ENCODE peak calls at places on chromosomes 11 and 22, in nine cellular contexts. One of them, this sample, is unnamed.

GRCh38 chr22:38862375-38863329 is 9.4 kb downstream of the CBX6 start:
- DNase-seq in PC-9: no peak
- DNase-seq in PC-3: no peak
- DNase-seq in HCT116: no peak
- DNase-seq in GM23248: no peak
- DNase-seq in SK-N-SH: peak; percentile 60
- DNase-seq in OCI-LY7: no peak
- DNase-seq in GM23338: peak; percentile 59
- DNase-seq in MM.1S: no peak
- DNase-seq in this sample: peak; percentile 2

GRCh38 chr22:46430961-46431838 is 95.7 kb downstream of the TRMU start:
- DNase-seq in PC-9: no peak
- DNase-seq in PC-3: no peak
- DNase-seq in HCT116: no peak
- DNase-seq in GM23248: no peak
- DNase-seq in SK-N-SH: no peak
- DNase-seq in OCI-LY7: no peak
- DNase-seq in GM23338: no peak
- DNase-seq in MM.1S: no peak
- DNase-seq in this sample: peak; percentile 80

GRCh38 chr11:43359432-43359818 is 705 bp downstream of the TTC17 start:
- DNase-seq in PC-9: no peak
- DNase-seq in PC-3: peak; percentile 23
- DNase-seq in HCT116: no peak
- DNase-seq in GM23248: peak; percentile 69
- DNase-seq in SK-N-SH: peak; percentile 51
- DNase-seq in OCI-LY7: peak; percentile 63
- DNase-seq in GM23338: peak; percentile 45
- DNase-seq in MM.1S: peak; percentile 59
- DNase-seq in this sample: peak; percentile 52

GRCh38 chr22:39721456-39722325 is 151.1 kb downstream of the CACNA1I start:
- DNase-seq in PC-9: no peak
- DNase-seq in PC-3: no peak
- DNase-seq in HCT116: no peak
- DNase-seq in GM23248: no peak
- DNase-seq in SK-N-SH: peak; percentile 36
- DNase-seq in OCI-LY7: no peak
- DNase-seq in GM23338: no peak
- DNase-seq in MM.1S: no peak
- DNase-seq in this sample: no peak

GRCh38 chr22:22348127-22348814 is 103.7 kb downstream of the VPREB1 start:
- DNase-seq in PC-9: no peak
- DNase-seq in PC-3: peak; percentile 12
- DNase-seq in HCT116: peak; percentile 26
- DNase-seq in GM23248: peak; percentile 7
- DNase-seq in SK-N-SH: no peak
- DNase-seq in OCI-LY7: peak; percentile 75
- DNase-seq in GM23338: peak; percentile 74
- DNase-seq in MM.1S: peak; percentile 46
- DNase-seq in this sample: peak; percentile 23

GRCh38 chr11:37006563-37006962 is 408.5 kb upstream of the RAG2 start:
- DNase-seq in PC-9: no peak
- DNase-seq in PC-3: no peak
- DNase-seq in HCT116: no peak
- DNase-seq in GM23248: no peak
- DNase-seq in SK-N-SH: no peak
- DNase-seq in OCI-LY7: no peak
- DNase-seq in GM23338: no peak
- DNase-seq in MM.1S: no peak
- DNase-seq in this sample: no peak

GRCh38 chr11:75996523-75997272 is 181.7 kb downstream of the UVRAG start:
- DNase-seq in PC-9: no peak
- DNase-seq in PC-3: no peak
- DNase-seq in HCT116: no peak
- DNase-seq in GM23248: no peak
- DNase-seq in SK-N-SH: no peak
- DNase-seq in OCI-LY7: no peak
- DNase-seq in GM23338: no peak
- DNase-seq in MM.1S: no peak
- DNase-seq in this sample: no peak

GRCh38 chr11:126992804-126993111 is 7.8 kb downstream of the KIRREL3 start:
- DNase-seq in PC-9: no peak
- DNase-seq in PC-3: peak; percentile 17
- DNase-seq in HCT116: no peak
- DNase-seq in GM23248: peak; percentile 92
- DNase-seq in SK-N-SH: no peak
- DNase-seq in OCI-LY7: no peak
- DNase-seq in GM23338: no peak
- DNase-seq in MM.1S: no peak
- DNase-seq in this sample: no peak

GRCh38 chr11:36391062-36391461 is 95.0 kb downstream of the PRR5L start:
- DNase-seq in PC-9: no peak
- DNase-seq in PC-3: no peak
- DNase-seq in HCT116: no peak
- DNase-seq in GM23248: peak; percentile 21
- DNase-seq in SK-N-SH: no peak
- DNase-seq in OCI-LY7: peak; percentile 22
- DNase-seq in GM23338: no peak
- DNase-seq in MM.1S: no peak
- DNase-seq in this sample: no peak

GRCh38 chr11:15499684-15500083 is 385.0 kb downstream of the INSC start:
- DNase-seq in PC-9: no peak
- DNase-seq in PC-3: no peak
- DNase-seq in HCT116: no peak
- DNase-seq in GM23248: no peak
- DNase-seq in SK-N-SH: no peak
- DNase-seq in OCI-LY7: no peak
- DNase-seq in GM23338: no peak
- DNase-seq in MM.1S: no peak
- DNase-seq in this sample: no peak

GRCh38 chr11:15987044-15987443 is 369.3 kb downstream of the SOX6 start:
- DNase-seq in PC-9: no peak
- DNase-seq in PC-3: no peak
- DNase-seq in HCT116: no peak
- DNase-seq in GM23248: no peak
- DNase-seq in SK-N-SH: no peak
- DNase-seq in OCI-LY7: no peak
- DNase-seq in GM23338: no peak
- DNase-seq in MM.1S: no peak
- DNase-seq in this sample: no peak

GRCh38 chr22:27115816-27116256 is 458.4 kb downstream of the MIAT start:
- DNase-seq in PC-9: peak; percentile 51
- DNase-seq in PC-3: peak; percentile 41
- DNase-seq in HCT116: peak; percentile 92
- DNase-seq in GM23248: peak; percentile 83
- DNase-seq in SK-N-SH: no peak
- DNase-seq in OCI-LY7: no peak
- DNase-seq in GM23338: no peak
- DNase-seq in MM.1S: no peak
- DNase-seq in this sample: peak; percentile 67

GRCh38 chr11:64148200-64148916 is 17.6 kb downstream of the MACROD1 start:
- DNase-seq in PC-9: peak; percentile 75
- DNase-seq in PC-3: peak; percentile 82
- DNase-seq in HCT116: peak; percentile 27
- DNase-seq in GM23248: peak; percentile 73
- DNase-seq in SK-N-SH: peak; percentile 90
- DNase-seq in OCI-LY7: peak; percentile 74
- DNase-seq in GM23338: peak; percentile 86
- DNase-seq in MM.1S: peak; percentile 56
- DNase-seq in this sample: peak; percentile 89

GRCh38 chr11:123472236-123472935 is 42.3 kb downstream of the GRAMD1B start:
- DNase-seq in PC-9: no peak
- DNase-seq in PC-3: peak; percentile 80
- DNase-seq in HCT116: no peak
- DNase-seq in GM23248: no peak
- DNase-seq in SK-N-SH: no peak
- DNase-seq in OCI-LY7: no peak
- DNase-seq in GM23338: no peak
- DNase-seq in MM.1S: no peak
- DNase-seq in this sample: no peak

GRCh38 chr11:61743486-61744095 is 8.8 kb upstream of the MYRF start:
- DNase-seq in PC-9: no peak
- DNase-seq in PC-3: no peak
- DNase-seq in HCT116: no peak
- DNase-seq in GM23248: no peak
- DNase-seq in SK-N-SH: no peak
- DNase-seq in OCI-LY7: no peak
- DNase-seq in GM23338: peak; percentile 61
- DNase-seq in MM.1S: no peak
- DNase-seq in this sample: no peak

GRCh38 chr22:17944205-17944725 is 80.1 kb downstream of the MICAL3 start:
- DNase-seq in PC-9: no peak
- DNase-seq in PC-3: no peak
- DNase-seq in HCT116: no peak
- DNase-seq in GM23248: no peak
- DNase-seq in SK-N-SH: peak; percentile 55
- DNase-seq in OCI-LY7: no peak
- DNase-seq in GM23338: no peak
- DNase-seq in MM.1S: no peak
- DNase-seq in this sample: no peak

GRCh38 chr22:38148252-38148651 is 33.4 kb downstream of the PLA2G6 start:
- DNase-seq in PC-9: peak; percentile 48
- DNase-seq in PC-3: peak; percentile 37
- DNase-seq in HCT116: peak; percentile 39
- DNase-seq in GM23248: peak; percentile 45
- DNase-seq in SK-N-SH: no peak
- DNase-seq in OCI-LY7: no peak
- DNase-seq in GM23338: peak; percentile 44
- DNase-seq in MM.1S: no peak
- DNase-seq in this sample: no peak

GRCh38 chr11:96863520-96863919 is 473.7 kb downstream of the JRKL start:
- DNase-seq in PC-9: no peak
- DNase-seq in PC-3: no peak
- DNase-seq in HCT116: no peak
- DNase-seq in GM23248: no peak
- DNase-seq in SK-N-SH: no peak
- DNase-seq in OCI-LY7: no peak
- DNase-seq in GM23338: no peak
- DNase-seq in MM.1S: no peak
- DNase-seq in this sample: no peak

GRCh38 chr11:108718466-108718865 is 53.6 kb downstream of the DDX10 start:
- DNase-seq in PC-9: no peak
- DNase-seq in PC-3: no peak
- DNase-seq in HCT116: no peak
- DNase-seq in GM23248: no peak
- DNase-seq in SK-N-SH: no peak
- DNase-seq in OCI-LY7: no peak
- DNase-seq in GM23338: no peak
- DNase-seq in MM.1S: no peak
- DNase-seq in this sample: no peak

GRCh38 chr22:43878079-43878795 is 13.6 kb downstream of the PNPLA5 start:
- DNase-seq in PC-9: no peak
- DNase-seq in PC-3: no peak
- DNase-seq in HCT116: no peak
- DNase-seq in GM23248: no peak
- DNase-seq in SK-N-SH: no peak
- DNase-seq in OCI-LY7: no peak
- DNase-seq in GM23338: no peak
- DNase-seq in MM.1S: no peak
- DNase-seq in this sample: no peak

GRCh38 chr11:62108971-62109391 is 14.8 kb upstream of the INCENP start:
- DNase-seq in PC-9: no peak
- DNase-seq in PC-3: peak; percentile 64
- DNase-seq in HCT116: no peak
- DNase-seq in GM23248: peak; percentile 73
- DNase-seq in SK-N-SH: no peak
- DNase-seq in OCI-LY7: no peak
- DNase-seq in GM23338: no peak
- DNase-seq in MM.1S: no peak
- DNase-seq in this sample: no peak

GRCh38 chr11:37504066-37504611 is 906.1 kb upstream of the RAG2 start:
- DNase-seq in PC-9: peak; percentile 39
- DNase-seq in PC-3: peak; percentile 92
- DNase-seq in HCT116: no peak
- DNase-seq in GM23248: peak; percentile 33
- DNase-seq in SK-N-SH: no peak
- DNase-seq in OCI-LY7: no peak
- DNase-seq in GM23338: peak; percentile 0
- DNase-seq in MM.1S: peak; percentile 90
- DNase-seq in this sample: peak; percentile 55

GRCh38 chr11:6273188-6273587 is 13.6 kb downstream of the CCKBR start:
- DNase-seq in PC-9: no peak
- DNase-seq in PC-3: no peak
- DNase-seq in HCT116: no peak
- DNase-seq in GM23248: no peak
- DNase-seq in SK-N-SH: no peak
- DNase-seq in OCI-LY7: no peak
- DNase-seq in GM23338: no peak
- DNase-seq in MM.1S: no peak
- DNase-seq in this sample: no peak

GRCh38 chr22:49668402-49668801 is 159.3 kb downstream of the BRD1 start:
- DNase-seq in PC-9: no peak
- DNase-seq in PC-3: no peak
- DNase-seq in HCT116: no peak
- DNase-seq in GM23248: no peak
- DNase-seq in SK-N-SH: no peak
- DNase-seq in OCI-LY7: no peak
- DNase-seq in GM23338: no peak
- DNase-seq in MM.1S: no peak
- DNase-seq in this sample: no peak
- H3K9me2 ChIP-seq in PC-9: no peaks in the 10 kb centered on the region
- H3K9me2 ChIP-seq in PC-3: no peaks in the 10 kb centered on the region
- H3K9me2 ChIP-seq in HCT116: no peaks in the 10 kb centered on the region
- H3K9me2 ChIP-seq in GM23248: no peaks in the 10 kb centered on the region
- H3K9me2 ChIP-seq in SK-N-SH: no peaks in the 10 kb centered on the region
- H3K9me2 ChIP-seq in OCI-LY7: no peaks in the 10 kb centered on the region
- H3K9me2 ChIP-seq in GM23338: no peaks in the 10 kb centered on the region
- H3K9me2 ChIP-seq in MM.1S: no peaks in the 10 kb centered on the region
- H3K9me2 ChIP-seq in this sample: no peaks in the 10 kb centered on the region

GRCh38 chr11:104547996-104548661 is 350.1 kb downstream of the CASP12 start:
- DNase-seq in PC-9: no peak
- DNase-seq in PC-3: no peak
- DNase-seq in HCT116: no peak
- DNase-seq in GM23248: peak; percentile 35
- DNase-seq in SK-N-SH: no peak
- DNase-seq in OCI-LY7: no peak
- DNase-seq in GM23338: peak; percentile 55
- DNase-seq in MM.1S: no peak
- DNase-seq in this sample: no peak
- H3K9me2 ChIP-seq in PC-9: no peaks in the 10 kb centered on the region
- H3K9me2 ChIP-seq in PC-3: no peaks in the 10 kb centered on the region
- H3K9me2 ChIP-seq in HCT116: no peaks in the 10 kb centered on the region
- H3K9me2 ChIP-seq in GM23248: no peaks in the 10 kb centered on the region
- H3K9me2 ChIP-seq in SK-N-SH: no peaks in the 10 kb centered on the region
- H3K9me2 ChIP-seq in OCI-LY7: no peaks in the 10 kb centered on the region
- H3K9me2 ChIP-seq in GM23338: no peaks in the 10 kb centered on the region
- H3K9me2 ChIP-seq in MM.1S: no peaks in the 10 kb centered on the region
- H3K9me2 ChIP-seq in this sample: no peaks in the 10 kb centered on the region

GRCh38 chr11:13149991-13150390 is 127.6 kb upstream of the BMAL1 start:
- DNase-seq in PC-9: no peak
- DNase-seq in PC-3: no peak
- DNase-seq in HCT116: no peak
- DNase-seq in GM23248: no peak
- DNase-seq in SK-N-SH: no peak
- DNase-seq in OCI-LY7: no peak
- DNase-seq in GM23338: no peak
- DNase-seq in MM.1S: no peak
- DNase-seq in this sample: no peak
- H3K9me2 ChIP-seq in PC-9: no peaks in the 10 kb centered on the region
- H3K9me2 ChIP-seq in PC-3: no peaks in the 10 kb centered on the region
- H3K9me2 ChIP-seq in HCT116: no peaks in the 10 kb centered on the region
- H3K9me2 ChIP-seq in GM23248: no peaks in the 10 kb centered on the region
- H3K9me2 ChIP-seq in SK-N-SH: no peaks in the 10 kb centered on the region
- H3K9me2 ChIP-seq in OCI-LY7: no peaks in the 10 kb centered on the region
- H3K9me2 ChIP-seq in GM23338: no peaks in the 10 kb centered on the region
- H3K9me2 ChIP-seq in MM.1S: no peaks in the 10 kb centered on the region
- H3K9me2 ChIP-seq in this sample: no peaks in the 10 kb centered on the region

GRCh38 chr11:111310723-111311122 is 12.4 kb downstream of the POU2AF3 start:
- DNase-seq in PC-9: no peak
- DNase-seq in PC-3: no peak
- DNase-seq in HCT116: no peak
- DNase-seq in GM23248: no peak
- DNase-seq in SK-N-SH: no peak
- DNase-seq in OCI-LY7: no peak
- DNase-seq in GM23338: peak; percentile 20
- DNase-seq in MM.1S: no peak
- DNase-seq in this sample: no peak
- H3K9me2 ChIP-seq in PC-9: no peaks in the 10 kb centered on the region
- H3K9me2 ChIP-seq in PC-3: no peaks in the 10 kb centered on the region
- H3K9me2 ChIP-seq in HCT116: no peaks in the 10 kb centered on the region
- H3K9me2 ChIP-seq in GM23248: no peaks in the 10 kb centered on the region
- H3K9me2 ChIP-seq in SK-N-SH: no peaks in the 10 kb centered on the region
- H3K9me2 ChIP-seq in OCI-LY7: no peaks in the 10 kb centered on the region
- H3K9me2 ChIP-seq in GM23338: no peaks in the 10 kb centered on the region
- H3K9me2 ChIP-seq in MM.1S: no peaks in the 10 kb centered on the region
- H3K9me2 ChIP-seq in this sample: no peaks in the 10 kb centered on the region

This sample was measured in hepatocyte.